ENCODE peak calls at places on chromosomes 2 and 18, in five cellular contexts. One of them, this sample, is unnamed.

GRCh38 chr2:226694142-226694541 is 105.5 kb downstream of the IRS1 start:
- DNase-seq in body of pancreas: no peak
- DNase-seq in A549: no peak
- DNase-seq in pancreas: no peak
- DNase-seq in neural progenitor cell: no peak
- DNase-seq in this sample: no peak

GRCh38 chr18:46939337-46939963 is 22.0 kb downstream of the KATNAL2 start:
- DNase-seq in neural progenitor cell: no peak
- DNase-seq in pancreas: no peak
- DNase-seq in body of pancreas: no peak
- DNase-seq in A549: peak
- DNase-seq in this sample: no peak

GRCh38 chr2:47083886-47084682 is 71.0 kb downstream of the STPG4 start:
- DNase-seq in body of pancreas: no peak
- DNase-seq in pancreas: no peak
- DNase-seq in neural progenitor cell: no peak
- DNase-seq in A549: no peak
- DNase-seq in this sample: no peak

GRCh38 chr2:239224249-239224605 is 176.6 kb downstream of the HDAC4 start:
- DNase-seq in neural progenitor cell: no peak
- DNase-seq in pancreas: no peak
- DNase-seq in body of pancreas: no peak
- DNase-seq in A549: no peak
- DNase-seq in this sample: no peak

GRCh38 chr18:58216071-58216471 is 172.0 kb downstream of the NEDD4L start:
- DNase-seq in pancreas: no peak
- DNase-seq in neural progenitor cell: no peak
- DNase-seq in body of pancreas: no peak
- DNase-seq in A549: no peak
- DNase-seq in this sample: no peak

GRCh38 chr18:22466608-22467390 is 49.1 kb upstream of the CTAGE1 start:
- DNase-seq in body of pancreas: no peak
- DNase-seq in pancreas: no peak
- DNase-seq in neural progenitor cell: no peak
- DNase-seq in A549: peak
- DNase-seq in this sample: peak

GRCh38 chr2:216115224-216115582 is 6.1 kb downstream of the XRCC5 start:
- DNase-seq in A549: peak
- DNase-seq in pancreas: no peak
- DNase-seq in neural progenitor cell: peak
- DNase-seq in body of pancreas: no peak
- DNase-seq in this sample: no peak

GRCh38 chr2:72222829-72223564 is 75.3 kb upstream of the CYP26B1 start:
- DNase-seq in neural progenitor cell: no peak
- DNase-seq in pancreas: no peak
- DNase-seq in A549: no peak
- DNase-seq in body of pancreas: no peak
- DNase-seq in this sample: no peak

GRCh38 chr18:59779979-59780378 is 82.8 kb upstream of the CCBE1 start:
- DNase-seq in neural progenitor cell: no peak
- DNase-seq in body of pancreas: no peak
- DNase-seq in A549: no peak
- DNase-seq in pancreas: no peak
- DNase-seq in this sample: no peak

GRCh38 chr2:185291035-185291647 is 447.5 kb upstream of the FSIP2 start:
- DNase-seq in body of pancreas: peak
- DNase-seq in pancreas: peak
- DNase-seq in A549: peak
- DNase-seq in neural progenitor cell: peak
- DNase-seq in this sample: no peak

GRCh38 chr18:23703057-23703986 is 14.1 kb downstream of the LAMA3 start:
- DNase-seq in neural progenitor cell: peak
- DNase-seq in A549: peak
- DNase-seq in body of pancreas: peak
- DNase-seq in pancreas: no peak
- DNase-seq in this sample: no peak

GRCh38 chr2:209574515-209574914 is 150.7 kb downstream of the MAP2 start:
- DNase-seq in body of pancreas: no peak
- DNase-seq in A549: no peak
- DNase-seq in neural progenitor cell: no peak
- DNase-seq in pancreas: no peak
- DNase-seq in this sample: no peak

GRCh38 chr18:39960545-39960944 is 1994.5 kb upstream of the PIK3C3 start:
- DNase-seq in neural progenitor cell: no peak
- DNase-seq in A549: no peak
- DNase-seq in pancreas: no peak
- DNase-seq in body of pancreas: no peak
- DNase-seq in this sample: no peak

GRCh38 chr2:216802516-216803265 is 57.2 kb downstream of the TNP1 start:
- DNase-seq in A549: no peak
- DNase-seq in pancreas: no peak
- DNase-seq in body of pancreas: no peak
- DNase-seq in neural progenitor cell: no peak
- DNase-seq in this sample: no peak

GRCh38 chr18:75156831-75157230 is 52.1 kb downstream of the PTGR3 start:
- DNase-seq in pancreas: no peak
- DNase-seq in neural progenitor cell: no peak
- DNase-seq in A549: no peak
- DNase-seq in body of pancreas: no peak
- DNase-seq in this sample: no peak

GRCh38 chr18:5772706-5773105 is 122.6 kb downstream of the TMEM200C start:
- DNase-seq in pancreas: no peak
- DNase-seq in body of pancreas: no peak
- DNase-seq in neural progenitor cell: no peak
- DNase-seq in A549: no peak
- DNase-seq in this sample: no peak

GRCh38 chr2:134549104-134549503 is 169.7 kb downstream of the TMEM163 start:
- DNase-seq in neural progenitor cell: no peak
- DNase-seq in body of pancreas: no peak
- DNase-seq in A549: no peak
- DNase-seq in pancreas: no peak
- DNase-seq in this sample: no peak

GRCh38 chr2:72935611-72935957 is 18.3 kb downstream of the EMX1 start:
- DNase-seq in neural progenitor cell: no peak
- DNase-seq in pancreas: no peak
- DNase-seq in body of pancreas: no peak
- DNase-seq in A549: no peak
- DNase-seq in this sample: no peak

GRCh38 chr2:74041182-74041581 is 56.5 kb downstream of the TET3 start:
- DNase-seq in pancreas: no peak
- DNase-seq in A549: no peak
- DNase-seq in body of pancreas: no peak
- DNase-seq in neural progenitor cell: no peak
- DNase-seq in this sample: no peak

GRCh38 chr2:105644174-105644980 is 100.3 kb upstream of the NCK2 start:
- DNase-seq in neural progenitor cell: no peak
- DNase-seq in body of pancreas: no peak
- DNase-seq in A549: peak
- DNase-seq in pancreas: no peak
- DNase-seq in this sample: no peak

GRCh38 chr2:181311841-181312240 is 145.3 kb upstream of the ITGA4 start:
- DNase-seq in neural progenitor cell: no peak
- DNase-seq in body of pancreas: no peak
- DNase-seq in A549: no peak
- DNase-seq in pancreas: no peak
- DNase-seq in this sample: no peak

GRCh38 chr2:109438146-109438545 is 175.6 kb downstream of the SEPTIN10 start:
- DNase-seq in pancreas: no peak
- DNase-seq in neural progenitor cell: no peak
- DNase-seq in body of pancreas: no peak
- DNase-seq in A549: no peak
- DNase-seq in this sample: no peak

GRCh38 chr2:192194065-192194865 is 468 bp downstream of the TMEFF2 start:
- DNase-seq in body of pancreas: peak
- DNase-seq in A549: no peak
- DNase-seq in pancreas: peak
- DNase-seq in neural progenitor cell: no peak
- DNase-seq in this sample: no peak

GRCh38 chr2:30272761-30273573 is 41.6 kb downstream of the LBH start:
- DNase-seq in A549: peak
- DNase-seq in neural progenitor cell: no peak
- DNase-seq in body of pancreas: no peak
- DNase-seq in pancreas: no peak
- DNase-seq in this sample: no peak

GRCh38 chr18:67545681-67546080 is 29.2 kb upstream of the DSEL start:
- DNase-seq in A549: no peak
- DNase-seq in neural progenitor cell: no peak
- DNase-seq in pancreas: no peak
- DNase-seq in body of pancreas: no peak
- DNase-seq in this sample: no peak

GRCh38 chr2:33441235-33441810 is 35.1 kb upstream of the RASGRP3 start:
- DNase-seq in neural progenitor cell: peak
- DNase-seq in pancreas: no peak
- DNase-seq in A549: peak
- DNase-seq in body of pancreas: peak
- DNase-seq in this sample: no peak

GRCh38 chr18:42155024-42155423 is 200.0 kb downstream of the PIK3C3 start:
- DNase-seq in pancreas: no peak
- DNase-seq in neural progenitor cell: peak
- DNase-seq in A549: no peak
- DNase-seq in body of pancreas: no peak
- DNase-seq in this sample: no peak
- H3K4me3 ChIP-seq in pancreas: no peak
- H3K4me3 ChIP-seq in neural progenitor cell: no peak
- H3K4me3 ChIP-seq in A549: no peak
- H3K4me3 ChIP-seq in body of pancreas: no peak
- H3K4me3 ChIP-seq in this sample: no peak

DNA sequence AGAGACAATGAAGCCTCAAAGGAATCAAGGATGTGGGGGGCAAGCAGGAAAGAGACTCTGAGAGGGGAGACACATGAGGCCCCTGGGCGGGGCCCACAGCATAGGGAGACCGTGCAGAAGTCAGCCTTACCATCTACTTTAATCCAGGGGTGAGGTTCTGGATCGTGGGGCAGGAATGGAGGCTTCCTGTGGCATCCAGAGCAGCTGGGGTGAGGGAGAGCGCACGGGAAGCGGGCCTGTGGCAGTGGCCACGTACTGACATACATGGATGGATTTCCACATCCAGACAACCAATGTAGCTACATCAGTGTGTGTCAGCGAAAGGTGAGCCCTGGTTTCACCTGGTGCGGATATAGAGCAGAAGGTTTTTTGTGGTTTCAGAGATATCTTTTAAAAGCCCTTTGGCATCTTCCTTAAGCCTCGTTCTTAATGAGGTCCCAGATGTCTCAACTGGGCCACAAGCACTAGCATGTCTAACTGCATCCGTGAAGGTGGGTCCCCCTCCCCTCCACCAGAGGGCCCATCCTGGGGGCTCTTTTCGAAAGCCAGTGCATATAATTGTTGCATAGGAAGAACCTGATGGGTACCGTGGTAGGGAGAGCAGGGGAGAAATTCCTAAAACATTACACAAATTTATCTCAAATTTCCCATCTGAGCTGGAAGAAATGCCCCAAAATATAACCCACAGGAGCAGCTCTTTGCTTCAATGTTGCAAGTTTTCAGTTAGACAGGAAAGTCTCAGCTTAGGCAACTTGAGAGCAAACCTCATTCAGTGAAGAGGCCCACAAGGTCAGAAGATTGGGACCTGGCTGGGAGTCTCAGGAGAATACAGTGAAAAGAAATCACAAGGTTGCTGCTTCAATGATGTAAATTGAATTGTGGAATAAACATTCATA is 90.9 kb downstream of the SP3 start:
- DNase-seq in neural progenitor cell: no peak
- DNase-seq in body of pancreas: no peak
- DNase-seq in pancreas: no peak
- DNase-seq in A549: no peak
- DNase-seq in this sample: no peak
- H3K4me3 ChIP-seq in neural progenitor cell: no peak
- H3K4me3 ChIP-seq in body of pancreas: no peak
- H3K4me3 ChIP-seq in pancreas: no peak
- H3K4me3 ChIP-seq in A549: no peak
- H3K4me3 ChIP-seq in this sample: no peak

DNA sequence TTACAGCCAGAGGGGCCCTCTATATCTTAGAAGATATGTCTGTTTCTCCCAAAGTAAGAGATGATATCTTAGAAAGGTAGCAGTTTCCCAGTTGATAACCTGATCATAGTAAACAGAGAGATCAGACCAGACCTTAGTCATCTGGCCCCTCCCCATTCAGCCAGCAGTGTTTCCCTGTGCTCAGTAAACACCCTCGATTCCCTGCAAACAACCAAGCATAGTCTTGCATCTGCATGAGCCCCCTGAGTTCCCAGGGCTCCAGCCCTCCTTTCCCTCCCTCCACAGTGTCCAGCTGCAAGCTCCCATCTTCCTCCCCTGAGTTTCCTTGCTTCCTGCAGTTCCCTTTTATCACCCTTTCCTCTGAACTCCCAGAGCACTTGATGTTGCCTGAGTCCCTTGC is 20.3 kb downstream of the NRP2 start:
- DNase-seq in pancreas: no peak
- DNase-seq in A549: peak
- DNase-seq in body of pancreas: no peak
- DNase-seq in neural progenitor cell: no peak
- DNase-seq in this sample: no peak
- H3K4me3 ChIP-seq in pancreas: no peak
- H3K4me3 ChIP-seq in A549: no peak
- H3K4me3 ChIP-seq in body of pancreas: no peak
- H3K4me3 ChIP-seq in neural progenitor cell: no peak
- H3K4me3 ChIP-seq in this sample: no peak

GRCh38 chr2:237064203-237065061 is 21.3 kb upstream of the COPS8 start:
- DNase-seq in body of pancreas: no peak
- DNase-seq in A549: no peak
- DNase-seq in pancreas: no peak
- DNase-seq in neural progenitor cell: peak
- DNase-seq in this sample: no peak
- H3K4me3 ChIP-seq in body of pancreas: no peak
- H3K4me3 ChIP-seq in A549: no peak
- H3K4me3 ChIP-seq in pancreas: no peak
- H3K4me3 ChIP-seq in neural progenitor cell: no peak
- H3K4me3 ChIP-seq in this sample: no peak

This sample was measured in LNCaP clone FGC.